ENCODE peak calls at places on chromosomes 11 and 22, in five cellular contexts. One of them, this sample, is unnamed.

GRCh38 chr11:74321487-74322188 is 10.2 kb upstream of the P4HA3 start:
- DNase-seq in amygdala: no peak
- DNase-seq in stimulated activated CD4-positive, alpha-beta T cell treated with anti-CD3 and anti-CD28 coated beads, Interleukin-12 subunit alpha, Interleukin-12 subunit beta, amount 100 ng/mL, for 4 hours: no peak
- DNase-seq in stimulated activated CD8-positive, alpha-beta memory T cell treated with anti-CD3 and anti-CD28 coated beads, Interleukin-7, amount 100 ng/mL, for 24 hours: no peak
- DNase-seq in amniotic stem cell: peak
- DNase-seq in this sample: peak

GRCh38 chr11:8858808-8859207 is 52.2 kb upstream of the AKIP1 start:
- DNase-seq in amygdala: no peak
- DNase-seq in stimulated activated CD4-positive, alpha-beta T cell treated with anti-CD3 and anti-CD28 coated beads, Interleukin-12 subunit alpha, Interleukin-12 subunit beta, amount 100 ng/mL, for 4 hours: no peak
- DNase-seq in stimulated activated CD8-positive, alpha-beta memory T cell treated with anti-CD3 and anti-CD28 coated beads, Interleukin-7, amount 100 ng/mL, for 24 hours: no peak
- DNase-seq in amniotic stem cell: no peak
- DNase-seq in this sample: no peak

GRCh38 chr11:111541209-111542061 is 915 bp downstream of the LAYN start:
- DNase-seq in amygdala: peak
- DNase-seq in stimulated activated CD4-positive, alpha-beta T cell treated with anti-CD3 and anti-CD28 coated beads, Interleukin-12 subunit alpha, Interleukin-12 subunit beta, amount 100 ng/mL, for 4 hours: no peak
- DNase-seq in stimulated activated CD8-positive, alpha-beta memory T cell treated with anti-CD3 and anti-CD28 coated beads, Interleukin-7, amount 100 ng/mL, for 24 hours: no peak
- DNase-seq in amniotic stem cell: peak
- DNase-seq in this sample: no peak

GRCh38 chr11:2932850-2933251 is 3.6 kb upstream of the PHLDA2 start:
- DNase-seq in amygdala: no peak
- DNase-seq in stimulated activated CD4-positive, alpha-beta T cell treated with anti-CD3 and anti-CD28 coated beads, Interleukin-12 subunit alpha, Interleukin-12 subunit beta, amount 100 ng/mL, for 4 hours: no peak
- DNase-seq in stimulated activated CD8-positive, alpha-beta memory T cell treated with anti-CD3 and anti-CD28 coated beads, Interleukin-7, amount 100 ng/mL, for 24 hours: no peak
- DNase-seq in amniotic stem cell: no peak
- DNase-seq in this sample: no peak

GRCh38 chr22:17774206-17774927 is at the start of gene BID:
- DNase-seq in amygdala: no peak
- DNase-seq in stimulated activated CD4-positive, alpha-beta T cell treated with anti-CD3 and anti-CD28 coated beads, Interleukin-12 subunit alpha, Interleukin-12 subunit beta, amount 100 ng/mL, for 4 hours: peak
- DNase-seq in stimulated activated CD8-positive, alpha-beta memory T cell treated with anti-CD3 and anti-CD28 coated beads, Interleukin-7, amount 100 ng/mL, for 24 hours: no peak
- DNase-seq in amniotic stem cell: no peak
- DNase-seq in this sample: peak

GRCh38 chr11:119103793-119104192 is 2.1 kb upstream of the DPAGT1 start:
- DNase-seq in amygdala: no peak
- DNase-seq in stimulated activated CD4-positive, alpha-beta T cell treated with anti-CD3 and anti-CD28 coated beads, Interleukin-12 subunit alpha, Interleukin-12 subunit beta, amount 100 ng/mL, for 4 hours: no peak
- DNase-seq in stimulated activated CD8-positive, alpha-beta memory T cell treated with anti-CD3 and anti-CD28 coated beads, Interleukin-7, amount 100 ng/mL, for 24 hours: no peak
- DNase-seq in amniotic stem cell: no peak
- DNase-seq in this sample: no peak

GRCh38 chr11:104134760-104135159 is 29.2 kb downstream of the PDGFD start:
- DNase-seq in amygdala: no peak
- DNase-seq in stimulated activated CD4-positive, alpha-beta T cell treated with anti-CD3 and anti-CD28 coated beads, Interleukin-12 subunit alpha, Interleukin-12 subunit beta, amount 100 ng/mL, for 4 hours: no peak
- DNase-seq in stimulated activated CD8-positive, alpha-beta memory T cell treated with anti-CD3 and anti-CD28 coated beads, Interleukin-7, amount 100 ng/mL, for 24 hours: no peak
- DNase-seq in amniotic stem cell: no peak
- DNase-seq in this sample: no peak

GRCh38 chr22:32876516-32876915 is 75.0 kb downstream of the TIMP3 start:
- DNase-seq in amygdala: no peak
- DNase-seq in stimulated activated CD4-positive, alpha-beta T cell treated with anti-CD3 and anti-CD28 coated beads, Interleukin-12 subunit alpha, Interleukin-12 subunit beta, amount 100 ng/mL, for 4 hours: no peak
- DNase-seq in stimulated activated CD8-positive, alpha-beta memory T cell treated with anti-CD3 and anti-CD28 coated beads, Interleukin-7, amount 100 ng/mL, for 24 hours: no peak
- DNase-seq in amniotic stem cell: no peak
- DNase-seq in this sample: no peak

GRCh38 chr22:27045103-27045940 is 387.9 kb downstream of the MIAT start:
- DNase-seq in amygdala: no peak
- DNase-seq in stimulated activated CD4-positive, alpha-beta T cell treated with anti-CD3 and anti-CD28 coated beads, Interleukin-12 subunit alpha, Interleukin-12 subunit beta, amount 100 ng/mL, for 4 hours: no peak
- DNase-seq in stimulated activated CD8-positive, alpha-beta memory T cell treated with anti-CD3 and anti-CD28 coated beads, Interleukin-7, amount 100 ng/mL, for 24 hours: no peak
- DNase-seq in amniotic stem cell: no peak
- DNase-seq in this sample: no peak

GRCh38 chr22:46050916-46051614 is 74.1 kb upstream of the WNT7B start:
- DNase-seq in amygdala: no peak
- DNase-seq in stimulated activated CD4-positive, alpha-beta T cell treated with anti-CD3 and anti-CD28 coated beads, Interleukin-12 subunit alpha, Interleukin-12 subunit beta, amount 100 ng/mL, for 4 hours: no peak
- DNase-seq in stimulated activated CD8-positive, alpha-beta memory T cell treated with anti-CD3 and anti-CD28 coated beads, Interleukin-7, amount 100 ng/mL, for 24 hours: no peak
- DNase-seq in amniotic stem cell: no peak
- DNase-seq in this sample: no peak

GRCh38 chr11:45560935-45561330 is 104.5 kb downstream of the CHST1 start:
- DNase-seq in amygdala: no peak
- DNase-seq in stimulated activated CD4-positive, alpha-beta T cell treated with anti-CD3 and anti-CD28 coated beads, Interleukin-12 subunit alpha, Interleukin-12 subunit beta, amount 100 ng/mL, for 4 hours: no peak
- DNase-seq in stimulated activated CD8-positive, alpha-beta memory T cell treated with anti-CD3 and anti-CD28 coated beads, Interleukin-7, amount 100 ng/mL, for 24 hours: no peak
- DNase-seq in amniotic stem cell: no peak
- DNase-seq in this sample: no peak

GRCh38 chr11:118902336-118903203 is 18.9 kb downstream of the CXCR5 start:
- DNase-seq in amygdala: no peak
- DNase-seq in stimulated activated CD4-positive, alpha-beta T cell treated with anti-CD3 and anti-CD28 coated beads, Interleukin-12 subunit alpha, Interleukin-12 subunit beta, amount 100 ng/mL, for 4 hours: no peak
- DNase-seq in stimulated activated CD8-positive, alpha-beta memory T cell treated with anti-CD3 and anti-CD28 coated beads, Interleukin-7, amount 100 ng/mL, for 24 hours: no peak
- DNase-seq in amniotic stem cell: no peak
- DNase-seq in this sample: no peak

GRCh38 chr11:61516675-61517516 is 8.3 kb downstream of the LRRC10B start:
- DNase-seq in amygdala: peak
- DNase-seq in stimulated activated CD4-positive, alpha-beta T cell treated with anti-CD3 and anti-CD28 coated beads, Interleukin-12 subunit alpha, Interleukin-12 subunit beta, amount 100 ng/mL, for 4 hours: peak
- DNase-seq in stimulated activated CD8-positive, alpha-beta memory T cell treated with anti-CD3 and anti-CD28 coated beads, Interleukin-7, amount 100 ng/mL, for 24 hours: peak
- DNase-seq in amniotic stem cell: no peak
- DNase-seq in this sample: peak

GRCh38 chr11:118194835-118195627 is 18.6 kb upstream of the SCN2B start:
- DNase-seq in amygdala: peak
- DNase-seq in stimulated activated CD4-positive, alpha-beta T cell treated with anti-CD3 and anti-CD28 coated beads, Interleukin-12 subunit alpha, Interleukin-12 subunit beta, amount 100 ng/mL, for 4 hours: no peak
- DNase-seq in stimulated activated CD8-positive, alpha-beta memory T cell treated with anti-CD3 and anti-CD28 coated beads, Interleukin-7, amount 100 ng/mL, for 24 hours: no peak
- DNase-seq in amniotic stem cell: peak
- DNase-seq in this sample: no peak

GRCh38 chr11:134033696-134034491 is 35.0 kb upstream of the JAM3 start:
- DNase-seq in amygdala: peak
- DNase-seq in stimulated activated CD4-positive, alpha-beta T cell treated with anti-CD3 and anti-CD28 coated beads, Interleukin-12 subunit alpha, Interleukin-12 subunit beta, amount 100 ng/mL, for 4 hours: peak
- DNase-seq in stimulated activated CD8-positive, alpha-beta memory T cell treated with anti-CD3 and anti-CD28 coated beads, Interleukin-7, amount 100 ng/mL, for 24 hours: no peak
- DNase-seq in amniotic stem cell: peak
- DNase-seq in this sample: peak

GRCh38 chr22:17481424-17481823 is 81.9 kb upstream of the SLC25A18 start:
- DNase-seq in amygdala: no peak
- DNase-seq in stimulated activated CD4-positive, alpha-beta T cell treated with anti-CD3 and anti-CD28 coated beads, Interleukin-12 subunit alpha, Interleukin-12 subunit beta, amount 100 ng/mL, for 4 hours: no peak
- DNase-seq in stimulated activated CD8-positive, alpha-beta memory T cell treated with anti-CD3 and anti-CD28 coated beads, Interleukin-7, amount 100 ng/mL, for 24 hours: no peak
- DNase-seq in amniotic stem cell: no peak
- DNase-seq in this sample: no peak

This sample was measured in activated naive CD4-positive, alpha-beta T cell treated with anti-CD3 and anti-CD28 coated beads, Interleukin-2, amount 50 U/mL, for 16 hours.